ENCODE peak calls at places on chromosomes 5 and 9, in eight cellular contexts. H is neural progenitor cell, O is mesendoderm, Y is COR-L47, I is Caco-2, G is iris pigment epithelial cell, M is EH, J is Right ventricle myocardium superior. X is an unnamed sample.

GRCh38 chr5:173954671-173955605 is 34.0 kb upstream of the C5orf47 start:
- DNase-seq in O (no peak), H (no peak), M (peak; percentile 89), Y (no peak), I (no peak), G (peak; percentile 63), J (no peak), X (no peak)

GRCh38 chr5:94192658-94193391 is 425.6 kb downstream of the KIAA0825 start:
- DNase-seq in J (no peak), G (no peak), H (no peak), I (peak; percentile 21), O (peak; percentile 35), Y (peak; percentile 9), M (no peak), X (no peak)

GRCh38 chr5:141880961-141881801 is 3.0 kb upstream of the PCDH1 start:
- DNase-seq in O (peak; percentile 66), M (peak; percentile 31), G (peak; percentile 9), I (no peak), H (peak; percentile 27), Y (no peak), J (no peak), X (no peak)

GRCh38 chr9:489198-490197 is 274.8 kb downstream of the DOCK8 start:
- DNase-seq in M (no peak), I (peak; percentile 43), G (no peak), H (no peak), Y (no peak), O (no peak), J (no peak), X (no peak)

GRCh38 chr5:104512063-104512798 is 949.6 kb upstream of the NUDT12 start:
- DNase-seq in I (no peak), H (no peak), G (peak; percentile 3), M (no peak), Y (no peak), O (no peak), J (no peak), X (no peak)

GRCh38 chr5:121913397-121913796 is 48.4 kb upstream of the SRFBP1 start:
- DNase-seq in H (no peak), G (no peak), O (no peak), Y (no peak), J (no peak), M (no peak), I (no peak), X (no peak)

GRCh38 chr9:116027511-116027910 is 126.1 kb upstream of the PAPPA start:
- DNase-seq in G (peak; percentile 91), J (no peak), O (no peak), I (no peak), M (peak; percentile 87), Y (no peak), H (no peak), X (no peak)

GRCh38 chr5:172280937-172281336 is 2.6 kb downstream of the UBTD2 start:
- DNase-seq in Y (peak; percentile 39), M (peak; percentile 91), G (peak; percentile 79), I (no peak), O (no peak), J (no peak), H (no peak), X (no peak)

GRCh38 chr5:142644640-142645361 is 41.1 kb downstream of the FGF1 start:
- DNase-seq in M (peak; percentile 100), Y (no peak), I (no peak), O (peak; percentile 89), J (no peak), G (peak; percentile 98), H (no peak), X (no peak)

GRCh38 chr9:38386319-38386895 is 6.1 kb upstream of the ALDH1B1 start:
- DNase-seq in G (no peak), O (no peak), M (no peak), J (no peak), I (no peak), H (no peak), Y (no peak), X (no peak)

GRCh38 chr9:91034976-91035824 is 233.6 kb downstream of the SYK start:
- DNase-seq in Y (no peak), O (no peak), J (no peak), I (no peak), H (no peak), M (no peak), G (no peak), X (no peak)

GRCh38 chr5:61304611-61305369 is 27.3 kb upstream of the ZSWIM6 start:
- DNase-seq in I (peak; percentile 75), G (peak; percentile 90), O (peak; percentile 59), J (no peak), Y (no peak), H (no peak), M (peak; percentile 77), X (no peak)

X was measured in CMK.